ENCODE peak calls at places on chromosomes 1 and 21, in five cellular contexts. One of them, this sample, is unnamed.
A peak's percentile ranks its signal among the peaks of the same experiment; 100 is the strongest.

GRCh38 chr1:180912211-180912800 is 391 bp upstream of the KIAA1614 start:
- DNase-seq in T-helper 1 cell: no peak
- DNase-seq in GDM1: no peak
- DNase-seq in activated naive CD8-positive, alpha-beta T cell treated with anti-CD3 and anti-CD28 coated beads for 36 hours: no peak
- DNase-seq in MM.1S: no peak
- DNase-seq in this sample: no peak

GRCh38 chr1:230354005-230354404 is 72.1 kb downstream of the PGBD5 start:
- DNase-seq in T-helper 1 cell: no peak
- DNase-seq in GDM1: no peak
- DNase-seq in activated naive CD8-positive, alpha-beta T cell treated with anti-CD3 and anti-CD28 coated beads for 36 hours: no peak
- DNase-seq in MM.1S: no peak
- DNase-seq in this sample: no peak

GRCh38 chr1:8020032-8020431 is 6.1 kb downstream of the ERRFI1 start:
- DNase-seq in T-helper 1 cell: no peak
- DNase-seq in GDM1: no peak
- DNase-seq in activated naive CD8-positive, alpha-beta T cell treated with anti-CD3 and anti-CD28 coated beads for 36 hours: no peak
- DNase-seq in MM.1S: no peak
- DNase-seq in this sample: no peak

GRCh38 chr1:15676010-15676409 is 8.1 kb upstream of the PLEKHM2 start:
- DNase-seq in T-helper 1 cell: no peak
- DNase-seq in GDM1: no peak
- DNase-seq in activated naive CD8-positive, alpha-beta T cell treated with anti-CD3 and anti-CD28 coated beads for 36 hours: no peak
- DNase-seq in MM.1S: no peak
- DNase-seq in this sample: no peak

GRCh38 chr1:154697710-154698109 is 89.7 kb upstream of the ADAR start:
- DNase-seq in T-helper 1 cell: no peak
- DNase-seq in GDM1: no peak
- DNase-seq in activated naive CD8-positive, alpha-beta T cell treated with anti-CD3 and anti-CD28 coated beads for 36 hours: no peak
- DNase-seq in MM.1S: no peak
- DNase-seq in this sample: no peak

GRCh38 chr1:58477390-58477789 is 69.1 kb downstream of the OMA1 start:
- DNase-seq in T-helper 1 cell: no peak
- DNase-seq in GDM1: no peak
- DNase-seq in activated naive CD8-positive, alpha-beta T cell treated with anti-CD3 and anti-CD28 coated beads for 36 hours: no peak
- DNase-seq in MM.1S: no peak
- DNase-seq in this sample: no peak

GRCh38 chr1:38128511-38128910 is 81.9 kb upstream of the POU3F1 start:
- DNase-seq in T-helper 1 cell: no peak
- DNase-seq in GDM1: no peak
- DNase-seq in activated naive CD8-positive, alpha-beta T cell treated with anti-CD3 and anti-CD28 coated beads for 36 hours: no peak
- DNase-seq in MM.1S: no peak
- DNase-seq in this sample: no peak

GRCh38 chr1:226420860-226421259 is 13.0 kb upstream of the PARP1 start:
- DNase-seq in T-helper 1 cell: no peak
- DNase-seq in GDM1: no peak
- DNase-seq in activated naive CD8-positive, alpha-beta T cell treated with anti-CD3 and anti-CD28 coated beads for 36 hours: no peak
- DNase-seq in MM.1S: no peak
- DNase-seq in this sample: no peak

GRCh38 chr1:23958810-23959460 is 693 bp upstream of the PNRC2 start:
- DNase-seq in T-helper 1 cell: peak; percentile 98
- DNase-seq in GDM1: peak; percentile 98
- DNase-seq in activated naive CD8-positive, alpha-beta T cell treated with anti-CD3 and anti-CD28 coated beads for 36 hours: peak; percentile 92
- DNase-seq in MM.1S: peak; percentile 98
- DNase-seq in this sample: peak; percentile 91

GRCh38 chr1:6724517-6725141 is 23.0 kb upstream of the DNAJC11 start:
- DNase-seq in T-helper 1 cell: no peak
- DNase-seq in GDM1: no peak
- DNase-seq in activated naive CD8-positive, alpha-beta T cell treated with anti-CD3 and anti-CD28 coated beads for 36 hours: no peak
- DNase-seq in MM.1S: no peak
- DNase-seq in this sample: no peak

GRCh38 chr1:204128964-204129896 is 22.6 kb downstream of the ETNK2 start:
- DNase-seq in T-helper 1 cell: peak; percentile 64
- DNase-seq in GDM1: peak; percentile 51
- DNase-seq in activated naive CD8-positive, alpha-beta T cell treated with anti-CD3 and anti-CD28 coated beads for 36 hours: peak; percentile 68
- DNase-seq in MM.1S: peak; percentile 60
- DNase-seq in this sample: peak; percentile 49

GRCh38 chr21:26169061-26169610 is 1.4 kb downstream of the APP start:
- DNase-seq in T-helper 1 cell: peak; percentile 67
- DNase-seq in GDM1: peak; percentile 41
- DNase-seq in activated naive CD8-positive, alpha-beta T cell treated with anti-CD3 and anti-CD28 coated beads for 36 hours: peak; percentile 29
- DNase-seq in MM.1S: peak; percentile 77
- DNase-seq in this sample: peak; percentile 43

GRCh38 chr1:47230692-47231313 is 1.2 kb downstream of the TAL1 start:
- DNase-seq in T-helper 1 cell: peak; percentile 15
- DNase-seq in GDM1: no peak
- DNase-seq in activated naive CD8-positive, alpha-beta T cell treated with anti-CD3 and anti-CD28 coated beads for 36 hours: peak; percentile 11
- DNase-seq in MM.1S: no peak
- DNase-seq in this sample: no peak

GRCh38 chr1:58783090-58783992 is 506 bp downstream of the JUN start:
- DNase-seq in T-helper 1 cell: peak; percentile 69
- DNase-seq in GDM1: no peak
- DNase-seq in activated naive CD8-positive, alpha-beta T cell treated with anti-CD3 and anti-CD28 coated beads for 36 hours: peak; percentile 53
- DNase-seq in MM.1S: peak; percentile 70
- DNase-seq in this sample: peak; percentile 27

GRCh38 chr1:9238134-9238533 is 3.6 kb downstream of the H6PD start:
- DNase-seq in T-helper 1 cell: no peak
- DNase-seq in GDM1: no peak
- DNase-seq in activated naive CD8-positive, alpha-beta T cell treated with anti-CD3 and anti-CD28 coated beads for 36 hours: no peak
- DNase-seq in MM.1S: no peak
- DNase-seq in this sample: no peak

GRCh38 chr1:5514519-5515183 is 477.6 kb downstream of the NPHP4 start:
- DNase-seq in T-helper 1 cell: peak; percentile 36
- DNase-seq in GDM1: peak; percentile 2
- DNase-seq in activated naive CD8-positive, alpha-beta T cell treated with anti-CD3 and anti-CD28 coated beads for 36 hours: peak; percentile 67
- DNase-seq in MM.1S: peak; percentile 46
- DNase-seq in this sample: peak; percentile 63

GRCh38 chr1:8482844-8483436 is 165.0 kb downstream of the SLC45A1 start:
- DNase-seq in T-helper 1 cell: no peak
- DNase-seq in GDM1: no peak
- DNase-seq in activated naive CD8-positive, alpha-beta T cell treated with anti-CD3 and anti-CD28 coated beads for 36 hours: no peak
- DNase-seq in MM.1S: no peak
- DNase-seq in this sample: no peak

GRCh38 chr1:78676347-78676982 is 26.8 kb downstream of the IFI44 start:
- DNase-seq in T-helper 1 cell: peak; percentile 43
- DNase-seq in GDM1: peak; percentile 28
- DNase-seq in activated naive CD8-positive, alpha-beta T cell treated with anti-CD3 and anti-CD28 coated beads for 36 hours: peak; percentile 19
- DNase-seq in MM.1S: peak; percentile 66
- DNase-seq in this sample: no peak

GRCh38 chr1:116911166-116911553 is 1.4 kb downstream of the PTGFRN start:
- DNase-seq in T-helper 1 cell: no peak
- DNase-seq in GDM1: no peak
- DNase-seq in activated naive CD8-positive, alpha-beta T cell treated with anti-CD3 and anti-CD28 coated beads for 36 hours: no peak
- DNase-seq in MM.1S: no peak
- DNase-seq in this sample: no peak

GRCh38 chr1:20126806-20127440 is 7.6 kb upstream of the PLA2G2D start:
- DNase-seq in T-helper 1 cell: no peak
- DNase-seq in GDM1: no peak
- DNase-seq in activated naive CD8-positive, alpha-beta T cell treated with anti-CD3 and anti-CD28 coated beads for 36 hours: no peak
- DNase-seq in MM.1S: no peak
- DNase-seq in this sample: no peak

GRCh38 chr1:94068096-94068830 is 52.7 kb downstream of the ABCA4 start:
- DNase-seq in T-helper 1 cell: no peak
- DNase-seq in GDM1: no peak
- DNase-seq in activated naive CD8-positive, alpha-beta T cell treated with anti-CD3 and anti-CD28 coated beads for 36 hours: no peak
- DNase-seq in MM.1S: no peak
- DNase-seq in this sample: no peak

GRCh38 chr1:200890818-200891773 is 3.6 kb upstream of the INAVA start:
- DNase-seq in T-helper 1 cell: no peak
- DNase-seq in GDM1: no peak
- DNase-seq in activated naive CD8-positive, alpha-beta T cell treated with anti-CD3 and anti-CD28 coated beads for 36 hours: no peak
- DNase-seq in MM.1S: peak; percentile 82
- DNase-seq in this sample: peak; percentile 82

GRCh38 chr1:243939167-243939848 is 89.3 kb upstream of the AKT3 start:
- DNase-seq in T-helper 1 cell: no peak
- DNase-seq in GDM1: peak; percentile 44
- DNase-seq in activated naive CD8-positive, alpha-beta T cell treated with anti-CD3 and anti-CD28 coated beads for 36 hours: no peak
- DNase-seq in MM.1S: no peak
- DNase-seq in this sample: no peak

GRCh38 chr21:14121719-14122118 is 89.0 kb downstream of the LIPI start:
- DNase-seq in T-helper 1 cell: peak; percentile 43
- DNase-seq in GDM1: peak; percentile 5
- DNase-seq in activated naive CD8-positive, alpha-beta T cell treated with anti-CD3 and anti-CD28 coated beads for 36 hours: no peak
- DNase-seq in MM.1S: no peak
- DNase-seq in this sample: no peak

GRCh38 chr1:83574749-83575148 is 424.2 kb downstream of the TTLL7 start:
- DNase-seq in T-helper 1 cell: no peak
- DNase-seq in GDM1: no peak
- DNase-seq in activated naive CD8-positive, alpha-beta T cell treated with anti-CD3 and anti-CD28 coated beads for 36 hours: no peak
- DNase-seq in MM.1S: peak; percentile 15
- DNase-seq in this sample: no peak

GRCh38 chr1:49060766-49061165 is 284.1 kb upstream of the BEND5 start:
- DNase-seq in T-helper 1 cell: no peak
- DNase-seq in GDM1: no peak
- DNase-seq in activated naive CD8-positive, alpha-beta T cell treated with anti-CD3 and anti-CD28 coated beads for 36 hours: no peak
- DNase-seq in MM.1S: no peak
- DNase-seq in this sample: no peak

GRCh38 chr1:9196129-9197040 is 38.2 kb upstream of the H6PD start:
- DNase-seq in T-helper 1 cell: peak; percentile 48
- DNase-seq in GDM1: peak; percentile 49
- DNase-seq in activated naive CD8-positive, alpha-beta T cell treated with anti-CD3 and anti-CD28 coated beads for 36 hours: peak; percentile 51
- DNase-seq in MM.1S: peak; percentile 47
- DNase-seq in this sample: peak; percentile 72

GRCh38 chr1:30527511-30528140 is 195.8 kb downstream of the MATN1 start:
- DNase-seq in T-helper 1 cell: no peak
- DNase-seq in GDM1: no peak
- DNase-seq in activated naive CD8-positive, alpha-beta T cell treated with anti-CD3 and anti-CD28 coated beads for 36 hours: no peak
- DNase-seq in MM.1S: no peak
- DNase-seq in this sample: no peak

GRCh38 chr1:239711768-239712167 is 325.4 kb downstream of the CHRM3 start:
- DNase-seq in T-helper 1 cell: no peak
- DNase-seq in GDM1: no peak
- DNase-seq in activated naive CD8-positive, alpha-beta T cell treated with anti-CD3 and anti-CD28 coated beads for 36 hours: no peak
- DNase-seq in MM.1S: no peak
- DNase-seq in this sample: no peak

GRCh38 chr1:184242507-184242943 is 144.3 kb upstream of the C1orf21 start:
- DNase-seq in T-helper 1 cell: no peak
- DNase-seq in GDM1: no peak
- DNase-seq in activated naive CD8-positive, alpha-beta T cell treated with anti-CD3 and anti-CD28 coated beads for 36 hours: no peak
- DNase-seq in MM.1S: peak; percentile 44
- DNase-seq in this sample: no peak

GRCh38 chr1:210400043-210400840 is 71.5 kb downstream of the HHAT start:
- DNase-seq in T-helper 1 cell: peak; percentile 28
- DNase-seq in GDM1: peak; percentile 43
- DNase-seq in activated naive CD8-positive, alpha-beta T cell treated with anti-CD3 and anti-CD28 coated beads for 36 hours: peak; percentile 74
- DNase-seq in MM.1S: peak; percentile 72
- DNase-seq in this sample: peak; percentile 95

GRCh38 chr1:43565600-43566360 is 35.1 kb downstream of the PTPRF start:
- DNase-seq in T-helper 1 cell: peak; percentile 42
- DNase-seq in GDM1: no peak
- DNase-seq in activated naive CD8-positive, alpha-beta T cell treated with anti-CD3 and anti-CD28 coated beads for 36 hours: peak; percentile 64
- DNase-seq in MM.1S: peak; percentile 66
- DNase-seq in this sample: peak; percentile 71

GRCh38 chr1:12708956-12709555 is 6.9 kb upstream of the AADACL3 start:
- DNase-seq in T-helper 1 cell: no peak
- DNase-seq in GDM1: no peak
- DNase-seq in activated naive CD8-positive, alpha-beta T cell treated with anti-CD3 and anti-CD28 coated beads for 36 hours: no peak
- DNase-seq in MM.1S: no peak
- DNase-seq in this sample: no peak

GRCh38 chr1:12697406-12697805 is 18.5 kb upstream of the AADACL3 start:
- DNase-seq in T-helper 1 cell: no peak
- DNase-seq in GDM1: no peak
- DNase-seq in activated naive CD8-positive, alpha-beta T cell treated with anti-CD3 and anti-CD28 coated beads for 36 hours: no peak
- DNase-seq in MM.1S: no peak
- DNase-seq in this sample: no peak

GRCh38 chr1:110223581-110223980 is 13.5 kb downstream of the KCNC4 start:
- DNase-seq in T-helper 1 cell: no peak
- DNase-seq in GDM1: no peak
- DNase-seq in activated naive CD8-positive, alpha-beta T cell treated with anti-CD3 and anti-CD28 coated beads for 36 hours: no peak
- DNase-seq in MM.1S: no peak
- DNase-seq in this sample: no peak

GRCh38 chr1:207565546-207566468 is 69.8 kb downstream of the CR1 start:
- DNase-seq in T-helper 1 cell: no peak
- DNase-seq in GDM1: peak; percentile 22
- DNase-seq in activated naive CD8-positive, alpha-beta T cell treated with anti-CD3 and anti-CD28 coated beads for 36 hours: no peak
- DNase-seq in MM.1S: no peak
- DNase-seq in this sample: peak; percentile 86

GRCh38 chr1:35544976-35545375 is 12.2 kb downstream of the KIAA0319L start:
- DNase-seq in T-helper 1 cell: peak; percentile 61
- DNase-seq in GDM1: no peak
- DNase-seq in activated naive CD8-positive, alpha-beta T cell treated with anti-CD3 and anti-CD28 coated beads for 36 hours: peak; percentile 49
- DNase-seq in MM.1S: peak; percentile 64
- DNase-seq in this sample: peak; percentile 50

GRCh38 chr1:156493154-156493631 is 7.4 kb downstream of the MEF2D start:
- DNase-seq in T-helper 1 cell: no peak
- DNase-seq in GDM1: no peak
- DNase-seq in activated naive CD8-positive, alpha-beta T cell treated with anti-CD3 and anti-CD28 coated beads for 36 hours: no peak
- DNase-seq in MM.1S: peak; percentile 51
- DNase-seq in this sample: no peak

This sample was measured in posterior cingulate gyrus.